ENCODE peak calls at places on chromosomes 13 and 19, in eight cellular contexts. I is tibial artery, V is mammary epithelial cell, K is stomach, F is tibial nerve, T is cardiac muscle cell, L is uterus, Q is endodermal cell. Y is an unnamed sample. For H3K36me3, the result is how much of the 10 kb centered on the place peaks cover.

GRCh38 chr13:25806304-25806974 is 245.4 kb downstream of the SHISA2 start:
- DNase-seq in I (no peak), V (peak), K (no peak), F (no peak), T (no peak), L (no peak), Q (no peak), Y (peak)

GRCh38 chr13:102197193-102197592 is 204.7 kb downstream of the FGF14 start:
- DNase-seq in I (no peak), V (peak), K (no peak), F (no peak), T (no peak), L (no peak), Q (peak), Y (no peak)

GRCh38 chr13:99916366-99917103 is 55.0 kb downstream of the ZIC5 start:
- DNase-seq in I (no peak), V (peak), K (no peak), F (peak), T (peak), L (no peak), Q (peak), Y (peak)

GRCh38 chr13:91571681-91572080 is 173.3 kb downstream of the GPC5 start:
- DNase-seq in I (no peak), V (no peak), K (no peak), F (no peak), T (no peak), L (no peak), Q (no peak), Y (no peak)

GRCh38 chr19:42091300-42092266 is 15.6 kb downstream of the ZNF574 start:
- DNase-seq in I (no peak), V (peak), K (peak), F (no peak), T (peak), L (peak), Q (no peak), Y (no peak)

GRCh38 chr19:18507021-18507726 is 14.7 kb downstream of the ELL start:
- DNase-seq in I (peak), V (no peak), K (peak), F (no peak), T (no peak), L (no peak), Q (no peak), Y (no peak)

GRCh38 chr13:108213946-108214345 is 1.4 kb downstream of the LIG4 start:
- DNase-seq in I (no peak), V (peak), K (no peak), F (no peak), T (no peak), L (no peak), Q (no peak), Y (no peak)

GRCh38 chr19:45253396-45254027 is 2.4 kb downstream of the MARK4 start:
- DNase-seq in I (no peak), V (peak), K (no peak), F (no peak), T (no peak), L (no peak), Q (no peak), Y (peak)

GRCh38 chr19:11538232-11539036 is at the start of gene CNN1:
- DNase-seq in I (peak), V (no peak), K (peak), F (peak), T (peak), L (peak), Q (peak), Y (peak)

GRCh38 chr13:39952244-39953233 is 297.1 kb downstream of the COG6 start:
- DNase-seq in I (no peak), V (no peak), K (no peak), F (no peak), T (no peak), L (peak), Q (no peak), Y (peak)

GRCh38 chr19:16111909-16112752 is 442 bp downstream of the RAB8A start:
- DNase-seq in I (no peak), V (no peak), K (no peak), F (no peak), T (peak), L (no peak), Q (no peak), Y (no peak)

GRCh38 chr19:11421607-11422098 is 2.5 kb upstream of the RGL3 start:
- DNase-seq in I (peak), V (no peak), K (peak), F (no peak), T (peak), L (no peak), Q (peak), Y (no peak)

GRCh38 chr19:58338825-58339558 is 12.2 kb downstream of the ZSCAN22 start:
- DNase-seq in I (no peak), V (peak), K (no peak), F (no peak), T (peak), L (no peak), Q (peak), Y (no peak)

GRCh38 chr13:64248371-64249065 is 2832.9 kb upstream of the PCDH20 start:
- DNase-seq in I (no peak), V (no peak), K (no peak), F (no peak), T (no peak), L (no peak), Q (no peak), Y (no peak)

GRCh38 chr19:13057744-13058143 is 44.9 kb downstream of the LYL1 start:
- DNase-seq in I (no peak), V (no peak), K (no peak), F (no peak), T (no peak), L (no peak), Q (no peak), Y (no peak)

GRCh38 chr13:51453308-51453958 is 597 bp upstream of the INTS6 start:
- DNase-seq in I (peak), V (no peak), K (no peak), F (peak), T (no peak), L (peak), Q (no peak), Y (peak)

GRCh38 chr19:12884627-12884925 is 2.4 kb downstream of the KLF1 start:
- DNase-seq in I (no peak), V (no peak), K (no peak), F (no peak), T (no peak), L (no peak), Q (no peak), Y (no peak)

GRCh38 chr19:11209892-11210655 is 12.7 kb upstream of the KANK2 start:
- DNase-seq in I (no peak), V (no peak), K (no peak), F (no peak), T (no peak), L (no peak), Q (no peak), Y (no peak)

GRCh38 chr13:49446473-49446872 is 2.4 kb downstream of the SETDB2 start:
- DNase-seq in I (no peak), V (no peak), K (no peak), F (no peak), T (no peak), L (no peak), Q (no peak), Y (no peak)

GRCh38 chr13:20882206-20882605 is 20.3 kb downstream of the XPO4 start:
- DNase-seq in I (no peak), V (peak), K (no peak), F (no peak), T (no peak), L (no peak), Q (peak), Y (peak)

GRCh38 chr13:94993608-94994007 is 281.3 kb upstream of the SOX21 start:
- DNase-seq in I (no peak), V (no peak), K (no peak), F (no peak), T (no peak), L (no peak), Q (no peak), Y (no peak)

GRCh38 chr19:54850930-54851329 is 687 bp downstream of the KIR3DL2 start:
- DNase-seq in I (no peak), V (no peak), K (no peak), F (no peak), T (no peak), L (no peak), Q (no peak), Y (no peak)

GRCh38 chr13:90015565-90016507 is 1331.7 kb upstream of the MIR17HG start:
- DNase-seq in I (no peak), V (peak), K (no peak), F (no peak), T (no peak), L (no peak), Q (no peak), Y (no peak)

GRCh38 chr13:71864981-71865857 is 1.8 kb downstream of the DACH1 start:
- DNase-seq in I (no peak), V (peak), K (no peak), F (no peak), T (peak), L (peak), Q (peak), Y (peak)

GRCh38 chr13:48222358-48223015 is 10.5 kb upstream of the ITM2B start:
- DNase-seq in I (peak), V (peak), K (no peak), F (peak), T (no peak), L (peak), Q (no peak), Y (no peak)

GRCh38 chr19:51681286-51681956 is 11.7 kb upstream of the SPACA6 start:
- DNase-seq in I (no peak), V (no peak), K (no peak), F (no peak), T (peak), L (no peak), Q (no peak), Y (no peak)

GRCh38 chr19:5646703-5647102 is 23.8 kb downstream of the SAFB start:
- DNase-seq in I (no peak), V (no peak), K (no peak), F (no peak), T (no peak), L (no peak), Q (no peak), Y (no peak)

GRCh38 chr19:19468424-19469050 is 46.8 kb downstream of the TSSK6 start:
- DNase-seq in I (no peak), V (no peak), K (no peak), F (no peak), T (no peak), L (no peak), Q (no peak), Y (no peak)

GRCh38 chr19:18467978-18468377 is 30.0 kb upstream of the ISYNA1 start:
- DNase-seq in I (no peak), V (no peak), K (no peak), F (no peak), T (no peak), L (no peak), Q (no peak), Y (no peak)

GRCh38 chr13:104936304-104936703 is 1599.2 kb downstream of the EFNB2 start:
- DNase-seq in I (no peak), V (no peak), K (no peak), F (no peak), T (no peak), L (no peak), Q (no peak), Y (no peak)

GRCh38 chr19:57171551-57172081 is 4.3 kb upstream of the DUXA start:
- DNase-seq in I (no peak), V (peak), K (no peak), F (peak), T (peak), L (peak), Q (peak), Y (peak)
- H3K27ac ChIP-seq in I (peak), V (no peak), K (peak), F (no peak), T (peak), L (peak), Q (no peak), Y (no peak)

DNA sequence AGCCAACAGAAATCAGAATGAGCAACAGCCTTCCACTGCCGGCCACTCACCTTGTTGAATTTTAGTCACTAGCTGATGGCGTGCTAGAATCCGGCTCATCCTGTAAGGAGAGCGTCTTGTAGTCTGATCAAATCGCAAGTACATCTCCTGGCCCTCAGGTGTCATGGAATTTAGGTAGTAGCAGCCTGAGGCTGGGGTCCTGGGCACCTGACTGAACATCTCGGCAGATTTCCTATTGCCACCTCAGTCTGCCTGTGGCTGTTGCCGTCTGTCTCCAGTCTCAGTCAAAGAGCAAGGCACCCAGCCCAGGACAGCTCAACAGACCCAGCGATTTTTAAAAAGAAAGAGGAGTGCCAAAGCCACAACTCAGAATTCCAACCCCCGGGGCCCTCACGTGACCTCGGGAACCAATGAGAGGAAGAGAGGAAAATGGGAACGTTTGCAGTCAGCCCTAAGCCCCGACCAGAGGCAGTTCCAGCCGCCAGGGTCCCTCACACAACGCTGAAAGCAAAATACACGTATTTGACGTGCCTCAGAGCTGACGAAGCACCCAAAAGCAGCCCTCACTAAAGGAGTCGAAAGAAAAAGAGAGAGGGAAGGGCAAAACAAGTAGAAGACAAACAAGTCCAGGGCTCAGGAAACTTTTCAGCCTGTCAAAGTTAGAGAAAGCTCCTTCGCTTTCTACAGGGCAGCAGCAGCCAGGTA is at the start of gene STARD13:
- DNase-seq in I (peak), V (peak), K (peak), F (peak), T (peak), L (peak), Q (peak), Y (peak)
- TF ChIP-seq CTCF in I (peak), V (peak), K (peak), F (peak), T (peak), L (peak), Q (peak), Y (peak)

GRCh38 chr19:1636325-1637236 is 15.8 kb downstream of the TCF3 start:
- DNase-seq in I (no peak), V (no peak), K (no peak), F (no peak), T (no peak), L (no peak), Q (no peak), Y (no peak)
- H3K36me3 ChIP-seq in I (half or more), V (under half), K (half or more), F (under half), T (under half), L (under half), Q (half or more), Y (under half)

GRCh38 chr13:103287659-103288058 is 221.4 kb upstream of the SLC10A2 start:
- DNase-seq in I (no peak), V (peak), K (no peak), F (no peak), T (no peak), L (no peak), Q (no peak), Y (no peak)
- H3K27ac ChIP-seq in I (no peak), V (peak), K (no peak), F (no peak), T (peak), L (no peak), Q (no peak), Y (peak)

GRCh38 chr19:17332677-17333581 is 1.7 kb downstream of the ANO8 start:
- DNase-seq in I (no peak), V (peak), K (no peak), F (no peak), T (peak), L (no peak), Q (peak), Y (no peak)
- TF ChIP-seq CTCF in I (no peak), V (no peak), K (no peak), F (no peak), T (no peak), L (no peak), Q (no peak), Y (no peak)

Y was measured in brain microvascular endothelial cell.